ENCODE peak calls at places on chromosomes 3 and 15, in ten cellular contexts. T, O, C, J, K, H, S, D, F and L are unnamed samples.

GRCh38 chr3:94115482-94115881 is 52.6 kb downstream of the NSUN3 start:
- DNase-seq in T (no peak), O (no peak), C (no peak), J (no peak), K (no peak), H (no peak), S (no peak), D (no peak), F (no peak), L (peak)

GRCh38 chr3:196624008-196624790 is 15.3 kb upstream of the NRROS start:
- DNase-seq in T (no peak), O (no peak), C (no peak), J (no peak), K (no peak), H (no peak), S (no peak), D (no peak), F (no peak), L (no peak)

GRCh38 chr3:23480324-23480704 is 277.2 kb downstream of the UBE2E2 start:
- DNase-seq in T (no peak), O (no peak), C (no peak), J (no peak), K (no peak), H (no peak), S (no peak), D (no peak), F (no peak), L (no peak)

GRCh38 chr3:194386066-194386465 is 13.0 kb downstream of the GP5 start:
- DNase-seq in T (no peak), O (no peak), C (no peak), J (no peak), K (no peak), H (no peak), S (no peak), D (no peak), F (no peak), L (no peak)

GRCh38 chr3:72615182-72615581 is 233.1 kb downstream of the SHQ1 start:
- DNase-seq in T (no peak), O (no peak), C (no peak), J (no peak), K (no peak), H (no peak), S (no peak), D (no peak), F (no peak), L (no peak)

GRCh38 chr15:69535101-69535638 is 82.6 kb downstream of the RPLP1 start:
- DNase-seq in T (no peak), O (no peak), C (peak), J (no peak), K (no peak), H (no peak), S (no peak), D (no peak), F (no peak), L (peak)

GRCh38 chr3:144104146-144104545 is 132.5 kb downstream of the DIPK2A start:
- DNase-seq in T (no peak), O (no peak), C (no peak), J (no peak), K (no peak), H (no peak), S (no peak), D (no peak), F (no peak), L (no peak)

GRCh38 chr3:16739416-16740091 is 134.3 kb upstream of the DAZL start:
- DNase-seq in T (no peak), O (no peak), C (peak), J (no peak), K (no peak), H (no peak), S (no peak), D (no peak), F (no peak), L (peak)

GRCh38 chr3:34869696-34870095 is 769.6 kb upstream of the ARPP21 start:
- DNase-seq in T (no peak), O (no peak), C (no peak), J (no peak), K (no peak), H (no peak), S (no peak), D (no peak), F (no peak), L (no peak)

GRCh38 chr3:127208483-127209100 is 15.7 kb downstream of the PRR23E start:
- DNase-seq in T (no peak), O (no peak), C (no peak), J (no peak), K (peak), H (no peak), S (peak), D (no peak), F (no peak), L (no peak)

GRCh38 chr3:32743934-32744333 is 58.9 kb downstream of the CNOT10 start:
- DNase-seq in T (no peak), O (no peak), C (peak), J (no peak), K (peak), H (peak), S (no peak), D (no peak), F (no peak), L (peak)

GRCh38 chr3:14774431-14774830 is 44.3 kb upstream of the FGD5 start:
- DNase-seq in T (no peak), O (no peak), C (no peak), J (no peak), K (peak), H (no peak), S (peak), D (no peak), F (no peak), L (no peak)

GRCh38 chr15:38894260-38894948 is 329.8 kb upstream of the RASGRP1 start:
- DNase-seq in T (no peak), O (no peak), C (peak), J (no peak), K (no peak), H (peak), S (no peak), D (no peak), F (no peak), L (peak)

GRCh38 chr3:72082121-72082715 is 297.3 kb upstream of the PROK2 start:
- DNase-seq in T (no peak), O (no peak), C (no peak), J (no peak), K (peak), H (no peak), S (peak), D (no peak), F (no peak), L (no peak)

GRCh38 chr15:66751579-66751978 is 49.5 kb downstream of the SMAD6 start:
- DNase-seq in T (peak), O (no peak), C (no peak), J (no peak), K (no peak), H (no peak), S (no peak), D (no peak), F (no peak), L (no peak)

GRCh38 chr3:156174229-156174847 is 54.0 kb downstream of the KCNAB1 start:
- DNase-seq in T (no peak), O (no peak), C (no peak), J (no peak), K (no peak), H (no peak), S (no peak), D (no peak), F (no peak), L (peak)

GRCh38 chr3:42700366-42701288 is 2.0 kb downstream of the HHATL start:
- DNase-seq in T (no peak), O (no peak), C (no peak), J (no peak), K (no peak), H (no peak), S (peak), D (no peak), F (no peak), L (no peak)

DNA sequence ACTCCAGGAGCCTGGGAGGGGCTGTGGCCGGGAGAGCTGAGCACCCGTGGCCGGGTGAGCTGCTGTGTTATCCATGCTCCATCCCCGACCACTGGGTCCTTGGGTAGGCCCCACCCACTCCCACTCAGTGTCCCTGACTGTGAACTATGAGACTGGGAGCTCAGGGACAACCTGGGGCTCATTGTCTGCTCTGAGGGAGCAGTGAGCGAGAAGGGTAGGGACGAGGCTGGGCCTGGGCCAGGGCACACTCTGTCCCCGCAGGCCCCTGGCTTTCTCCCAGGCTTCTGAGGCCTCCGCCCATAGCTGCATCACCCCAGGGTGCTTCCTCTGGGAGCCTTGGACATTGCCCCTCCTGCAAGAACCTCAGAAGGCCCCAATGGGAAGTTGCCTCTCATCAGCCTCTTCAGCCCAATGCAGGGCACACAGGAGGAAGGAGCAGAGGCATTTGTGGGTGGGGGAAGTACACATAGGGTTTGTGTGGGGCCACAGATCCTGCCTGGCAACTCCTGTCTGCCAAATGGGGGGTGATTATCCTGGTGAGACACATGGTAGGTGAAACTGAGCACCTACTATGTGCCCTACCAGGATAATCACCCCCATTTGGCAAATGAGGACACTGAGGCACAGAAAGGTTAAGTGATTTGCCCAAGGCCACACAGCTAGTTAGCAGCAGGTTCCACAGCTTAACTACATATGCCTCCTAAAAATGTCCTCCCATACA is 2.4 kb downstream of the ANPEP start:
- DNase-seq in T (no peak), O (no peak), C (no peak), J (no peak), K (peak), H (no peak), S (peak), D (peak), F (peak), L (peak)
- H3K4me3 ChIP-seq in T (no peak), O (no peak), C (peak), J (no peak), K (no peak), H (peak), S (no peak), D (no peak), F (no peak), L (peak)

DNA sequence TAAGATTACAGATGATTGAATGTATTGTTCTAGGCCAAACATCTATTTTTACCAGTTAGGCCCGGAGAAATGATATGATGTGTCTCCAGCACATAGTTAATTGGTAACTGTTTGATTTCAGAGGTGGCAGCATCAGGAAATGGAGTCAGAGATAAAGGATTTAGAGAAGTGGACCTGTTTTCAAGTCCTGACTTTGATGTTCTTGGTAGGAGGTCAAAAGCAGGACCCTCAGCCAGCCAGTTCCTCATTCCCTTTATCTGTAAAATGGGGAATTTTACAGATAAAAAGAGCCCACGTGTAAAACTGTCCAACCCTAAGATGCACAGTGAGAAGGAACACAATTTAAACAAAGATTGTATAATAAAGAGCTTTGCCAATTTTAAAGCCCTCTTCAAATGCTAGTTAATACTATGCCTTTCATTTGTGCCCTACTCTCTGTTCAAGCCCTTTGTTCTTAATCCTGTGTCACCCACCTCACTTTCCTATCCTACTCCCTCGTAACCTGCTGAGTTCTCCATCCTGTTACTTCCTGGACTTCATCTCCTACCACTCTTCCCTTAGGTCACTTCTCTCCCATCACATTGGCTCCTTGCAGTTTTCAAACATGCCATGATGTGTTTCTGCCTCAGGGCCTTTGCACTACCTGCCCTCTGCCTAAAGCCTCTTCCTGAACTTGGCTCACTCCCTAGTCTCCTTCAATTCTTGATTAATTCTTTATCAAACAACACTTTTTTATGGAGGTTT is 2.6 kb downstream of the TMEM212 start:
- DNase-seq in T (no peak), O (no peak), C (no peak), J (no peak), K (no peak), H (no peak), S (no peak), D (no peak), F (no peak), L (no peak)
- H3K4me3 ChIP-seq in T (no peak), O (no peak), C (no peak), J (no peak), K (no peak), H (no peak), S (no peak), D (no peak), F (no peak), L (no peak)

GRCh38 chr15:89496155-89497098 is at the start of gene RHCG:
- DNase-seq in T (no peak), O (no peak), C (no peak), J (no peak), K (no peak), H (no peak), S (no peak), D (peak), F (no peak), L (peak)
- H3K4me3 ChIP-seq in T (peak), O (no peak), C (peak), J (no peak), K (peak), H (no peak), S (peak), D (no peak), F (peak), L (peak)

GRCh38 chr3:38168151-38168987 is 3.0 kb downstream of the OXSR1 start:
- DNase-seq in T (no peak), O (no peak), C (peak), J (no peak), K (no peak), H (no peak), S (no peak), D (no peak), F (no peak), L (peak)
- H3K4me3 ChIP-seq in T (no peak), O (no peak), C (peak), J (no peak), K (no peak), H (no peak), S (no peak), D (no peak), F (no peak), L (no peak)

DNA sequence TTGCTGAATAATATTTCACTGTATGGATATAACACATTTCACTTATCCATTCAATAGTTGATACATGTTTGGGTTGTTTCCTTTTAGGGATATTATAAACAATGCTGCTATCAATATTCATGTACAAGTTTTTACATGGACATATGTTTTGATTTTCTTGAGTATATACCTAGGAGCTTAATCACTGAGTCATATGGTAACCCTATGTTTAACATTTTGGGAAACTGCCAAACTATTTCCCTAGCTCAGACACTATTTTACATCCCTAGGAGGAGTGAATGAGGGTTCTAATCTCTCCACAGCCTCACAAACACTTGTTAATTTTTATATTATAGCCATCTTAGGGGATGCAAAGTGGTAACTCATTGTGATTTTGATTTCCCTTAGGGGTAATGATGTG is 66.0 kb downstream of the GPR156 start:
- DNase-seq in T (no peak), O (no peak), C (no peak), J (no peak), K (no peak), H (no peak), S (no peak), D (no peak), F (no peak), L (peak)
- H3K4me3 ChIP-seq in T (no peak), O (no peak), C (no peak), J (no peak), K (no peak), H (no peak), S (no peak), D (no peak), F (no peak), L (no peak)

DNA sequence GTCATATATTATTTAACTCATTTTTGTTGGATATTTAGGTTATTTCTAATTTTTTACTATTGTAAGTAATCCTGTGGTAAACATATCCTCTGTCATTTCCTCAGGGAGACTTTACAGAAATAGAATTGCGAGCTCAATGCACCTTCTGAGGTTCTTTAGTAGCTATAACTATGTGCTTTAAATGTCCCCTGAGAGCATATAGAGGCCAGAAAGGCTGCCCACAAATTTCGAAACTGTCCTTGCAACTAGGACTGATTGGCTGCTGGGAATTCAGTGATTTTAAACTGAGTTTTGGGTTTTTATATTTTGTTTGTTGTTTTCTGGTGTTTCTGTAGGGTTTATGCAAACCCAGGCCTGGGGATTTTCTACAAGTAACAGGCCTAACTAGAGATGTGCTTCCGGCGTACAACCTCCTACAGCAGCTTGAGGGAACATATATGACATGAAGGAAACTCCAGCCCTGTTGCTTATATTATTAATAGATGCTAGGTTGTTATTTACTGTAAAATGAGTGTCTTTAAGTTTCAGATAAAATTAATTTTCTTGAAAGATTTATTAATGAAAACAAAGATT is 29.1 kb upstream of the P4HTM start:
- DNase-seq in T (no peak), O (no peak), C (peak), J (no peak), K (no peak), H (no peak), S (no peak), D (no peak), F (no peak), L (peak)
- H3K4me3 ChIP-seq in T (no peak), O (no peak), C (no peak), J (no peak), K (no peak), H (no peak), S (no peak), D (no peak), F (no peak), L (no peak)